ENCODE peak calls at places on chromosomes 6 and 20, in nine cellular contexts. W is sciatic nerve; B is posterior vena cava; F is HepG2; D is stimulated activated CD4-positive, alpha-beta T cell treated with anti-CD3 and anti-CD28 coated beads, Interleukin-15, amount 100 ng/mL, for 24 hours; X is stimulated activated CD8-positive, alpha-beta memory T cell treated with anti-CD3 and anti-CD28 coated beads, Interleukin-7, amount 100 ng/mL, for 24 hours; V is NCI-H69; G is colonic mucosa; T is cortex of kidney. K is an unnamed sample.
A peak's percentile ranks its signal among the peaks of the same experiment; 100 is the strongest.

GRCh38 chr6:46054531-46054930 is 38.9 kb upstream of the CLIC5 start:
- DNase-seq in V (no peak), G (peak; percentile 59), X (no peak), W (no peak), T (no peak), D (no peak), F (no peak), B (no peak), K (no peak)

GRCh38 chr20:32312718-32313424 is 35.4 kb downstream of the KIF3B start:
- DNase-seq in F (peak; percentile 71), G (no peak), T (no peak), V (no peak), W (no peak), D (no peak), X (no peak), B (no peak), K (no peak)

GRCh38 chr20:24756292-24757025 is 192.6 kb upstream of the CST7 start:
- DNase-seq in V (peak; percentile 39), F (no peak), D (no peak), B (no peak), W (peak; percentile 22), X (no peak), T (no peak), G (no peak), K (no peak)

GRCh38 chr20:3798405-3798768 is 2.3 kb downstream of the CDC25B start:
- DNase-seq in G (no peak), X (no peak), T (no peak), B (peak; percentile 70), F (no peak), D (no peak), W (no peak), V (no peak), K (no peak)

GRCh38 chr6:89022747-89023289 is 57.7 kb upstream of the PNRC1 start:
- DNase-seq in D (no peak), W (no peak), X (no peak), B (no peak), V (no peak), F (no peak), T (no peak), G (no peak), K (no peak)

GRCh38 chr6:18823782-18824386 is 436.7 kb downstream of the RNF144B start:
- DNase-seq in B (no peak), G (peak; percentile 30), W (no peak), X (peak; percentile 9), F (peak; percentile 33), T (no peak), D (peak; percentile 53), V (peak; percentile 54), K (no peak)

GRCh38 chr20:41306061-41306727 is 11.3 kb downstream of the ZHX3 start:
- DNase-seq in B (no peak), X (no peak), W (no peak), T (no peak), V (no peak), F (no peak), D (no peak), G (no peak), K (no peak)

GRCh38 chr6:32108094-32108627 is 977 bp downstream of the TNXB start:
- DNase-seq in F (no peak), D (no peak), V (peak; percentile 49), T (no peak), G (peak; percentile 36), X (no peak), W (peak; percentile 85), B (peak; percentile 89), K (peak; percentile 72)

GRCh38 chr6:55664581-55665223 is 85.7 kb upstream of the HMGCLL1 start:
- DNase-seq in B (no peak), W (no peak), D (no peak), F (no peak), V (no peak), T (no peak), G (no peak), X (no peak), K (no peak)

GRCh38 chr6:158158748-158159147 is 9.3 kb downstream of the SERAC1 start:
- DNase-seq in W (no peak), D (no peak), V (no peak), T (no peak), G (no peak), X (no peak), B (no peak), F (no peak), K (no peak)

GRCh38 chr20:53691060-53691810 is 97.6 kb upstream of the ZNF217 start:
- DNase-seq in T (no peak), B (no peak), D (no peak), W (no peak), G (no peak), X (no peak), V (no peak), F (no peak), K (no peak)

GRCh38 chr6:116266803-116267202 is 12.9 kb downstream of the TSPYL1 start:
- DNase-seq in F (no peak), T (no peak), W (no peak), D (no peak), G (no peak), B (no peak), X (no peak), V (no peak), K (no peak)

GRCh38 chr6:30556964-30557682 is at the start of gene PRR3:
- DNase-seq in W (peak; percentile 88), T (no peak), B (peak; percentile 94), V (peak; percentile 95), D (peak; percentile 95), G (peak; percentile 74), F (peak; percentile 94), X (peak; percentile 69), K (no peak)

GRCh38 chr20:46701057-46701456 is 8.4 kb upstream of the SLC2A10 start:
- DNase-seq in D (no peak), T (no peak), W (no peak), G (no peak), X (no peak), B (no peak), V (no peak), F (no peak), K (no peak)

GRCh38 chr20:63352811-63353221 is 8.3 kb downstream of the CHRNA4 start:
- DNase-seq in D (no peak), G (no peak), B (no peak), V (no peak), W (no peak), F (no peak), X (no peak), T (no peak), K (no peak)

GRCh38 chr20:64165866-64166600 is 1.8 kb downstream of the MYT1 start:
- DNase-seq in F (no peak), B (no peak), G (no peak), D (no peak), W (no peak), T (no peak), V (peak; percentile 73), X (no peak), K (no peak)

GRCh38 chr6:1839315-1839714 is 229.6 kb downstream of the FOXC1 start:
- DNase-seq in V (peak; percentile 96), B (no peak), G (no peak), W (no peak), T (no peak), D (no peak), X (no peak), F (no peak), K (no peak)

GRCh38 chr20:18719426-18719825 is 94.2 kb upstream of the SCP2D1 start:
- DNase-seq in T (no peak), V (no peak), W (no peak), F (no peak), G (no peak), X (no peak), B (no peak), D (no peak), K (no peak)

GRCh38 chr20:47568019-47568418 is 66.3 kb downstream of the NCOA3 start:
- DNase-seq in F (peak; percentile 32), B (no peak), W (no peak), V (peak; percentile 62), D (no peak), G (peak; percentile 57), X (no peak), T (no peak), K (no peak)

GRCh38 chr20:34541264-34541901 is 17.1 kb upstream of the MAP1LC3A start:
- DNase-seq in F (no peak), T (no peak), G (no peak), D (peak; percentile 32), B (no peak), X (no peak), W (no peak), V (no peak), K (no peak)

GRCh38 chr20:61042501-61043385 is 209.3 kb upstream of the CDH4 start:
- DNase-seq in B (no peak), W (no peak), G (no peak), V (no peak), T (no peak), D (no peak), F (no peak), X (no peak), K (no peak)

GRCh38 chr6:130467146-130467545 is 101.3 kb downstream of the TMEM200A start:
- DNase-seq in B (no peak), X (no peak), V (no peak), G (no peak), W (no peak), D (no peak), F (no peak), T (no peak), K (no peak)

GRCh38 chr6:141809901-141810300 is 322.8 kb upstream of the GJE1 start:
- DNase-seq in F (no peak), X (no peak), G (no peak), D (no peak), V (no peak), B (no peak), W (no peak), T (no peak), K (no peak)

GRCh38 chr20:44085616-44086434 is 101.2 kb downstream of the JPH2 start:
- DNase-seq in T (no peak), W (peak; percentile 21), X (no peak), V (no peak), F (no peak), B (no peak), G (no peak), D (no peak), K (no peak)

GRCh38 chr6:327538-328183 is 35.4 kb downstream of the DUSP22 start:
- DNase-seq in V (no peak), X (no peak), W (peak; percentile 75), D (no peak), F (no peak), T (no peak), G (no peak), B (peak; percentile 84), K (no peak)

GRCh38 chr20:35643045-35643444 is 21.7 kb downstream of the CPNE1 start:
- DNase-seq in D (no peak), W (no peak), X (no peak), G (no peak), B (no peak), T (no peak), V (no peak), F (no peak), K (no peak)

GRCh38 chr6:9634776-9635175 is 780.1 kb downstream of the TFAP2A start:
- DNase-seq in X (no peak), W (no peak), B (no peak), F (no peak), G (no peak), D (no peak), T (no peak), V (peak; percentile 37), K (no peak)

GRCh38 chr6:4401408-4402367 is 266.3 kb upstream of the ECI2 start:
- DNase-seq in X (no peak), V (no peak), G (no peak), B (no peak), F (no peak), W (no peak), D (no peak), T (no peak), K (no peak)

GRCh38 chr20:61500791-61501321 is 248.8 kb downstream of the CDH4 start:
- DNase-seq in T (no peak), W (no peak), D (peak; percentile 48), V (no peak), B (peak; percentile 59), X (no peak), F (no peak), G (no peak), K (no peak)

GRCh38 chr20:50149481-50150254 is 3.9 kb downstream of the PEDS1 start:
- DNase-seq in X (no peak), T (no peak), V (no peak), D (no peak), G (no peak), W (no peak), F (no peak), B (no peak), K (no peak)

GRCh38 chr6:21653323-21653722 is 59.8 kb downstream of the SOX4 start:
- DNase-seq in D (no peak), W (no peak), T (no peak), F (no peak), B (no peak), V (no peak), X (no peak), G (no peak), K (no peak)